ENCODE peak calls at places on chromosomes 3 and 15, in four cellular contexts. R is activated T-cell treated with anti-CD3 and anti-CD28 coated beads for 1 hour; P is CD8-positive, alpha-beta memory T cell; L is activated CD4-positive, alpha-beta T cell treated with anti-CD3 and anti-CD28 coated beads, Interleukin-2, amount 50 U/mL, for 1 hour. S is an unnamed sample.

GRCh38 chr15:77797270-77797669 is 164.6 kb upstream of the LINGO1 start:
- DNase-seq in R (no peak), P (no peak), L (no peak), S (no peak)

GRCh38 chr3:128006061-128006470 is 46.2 kb upstream of the SEC61A1 start:
- DNase-seq in R (no peak), P (no peak), L (no peak), S (no peak)

GRCh38 chr3:113668015-113668414 is 28.4 kb downstream of the USF3 start:
- DNase-seq in R (no peak), P (no peak), L (no peak), S (no peak)

GRCh38 chr3:144948711-144949110 is 977.1 kb downstream of the DIPK2A start:
- DNase-seq in R (no peak), P (no peak), L (no peak), S (no peak)

GRCh38 chr3:46334911-46335478 is 18.9 kb upstream of the CCR2 start:
- DNase-seq in R (no peak), P (no peak), L (no peak), S (no peak)

GRCh38 chr3:77939726-77940125 is 899.8 kb downstream of the ROBO2 start:
- DNase-seq in R (no peak), P (no peak), L (no peak), S (no peak)

GRCh38 chr3:55690161-55690560 is 203.1 kb upstream of the WNT5A start:
- DNase-seq in R (no peak), P (no peak), L (no peak), S (no peak)

GRCh38 chr3:52570076-52570475 is 33.7 kb downstream of the UQCC5 start:
- DNase-seq in R (no peak), P (no peak), L (no peak), S (no peak)

GRCh38 chr3:66144792-66145733 is 75.7 kb upstream of the SLC25A26 start:
- DNase-seq in R (no peak), P (no peak), L (no peak), S (no peak)

GRCh38 chr3:23686535-23686934 is 119.2 kb upstream of the UBE2E1 start:
- DNase-seq in R (no peak), P (no peak), L (no peak), S (no peak)

GRCh38 chr3:185677146-185677829 is 91.2 kb downstream of the SENP2 start:
- DNase-seq in R (no peak), P (no peak), L (no peak), S (peak; percentile 49)

GRCh38 chr3:113086506-113087461 is 96.0 kb downstream of the GTPBP8 start:
- DNase-seq in R (no peak), P (no peak), L (no peak), S (no peak)

S was measured in germinal center.